ENCODE peak calls at places on chromosomes 5 and 9, in seven cellular contexts. O, Z, E, P, D, L and M are unnamed samples.
A peak's percentile ranks its signal among the peaks of the same experiment; 100 is the strongest.

GRCh38 chr5:31023105-31023504 is 170.4 kb upstream of the CDH6 start:
- DNase-seq in Z (no peak), L (peak; percentile 90), D (no peak), E (no peak), O (no peak), P (no peak), M (no peak)

GRCh38 chr5:77437194-77437593 is 54.9 kb downstream of the WDR41 start:
- DNase-seq in D (no peak), P (no peak), Z (no peak), E (no peak), L (no peak), O (no peak), M (no peak)

GRCh38 chr5:73229271-73229670 is 56.3 kb downstream of the TMEM174 start:
- DNase-seq in L (peak; percentile 67), O (no peak), Z (no peak), P (no peak), D (no peak), E (no peak), M (no peak)

GRCh38 chr9:7315116-7315515 is 484.5 kb downstream of the DMAC1 start:
- DNase-seq in L (no peak), D (no peak), O (no peak), Z (no peak), E (no peak), P (no peak), M (no peak)

GRCh38 chr5:124457901-124458300 is 288.5 kb downstream of the ZNF608 start:
- DNase-seq in Z (no peak), P (no peak), D (no peak), O (no peak), L (no peak), E (no peak), M (no peak)

GRCh38 chr5:9851458-9851857 is 221.3 kb upstream of the TAS2R1 start:
- DNase-seq in Z (no peak), P (no peak), E (no peak), D (no peak), O (no peak), L (peak; percentile 96), M (no peak)

GRCh38 chr5:53362521-53362941 is 117.9 kb upstream of the FST start:
- DNase-seq in O (no peak), E (no peak), D (no peak), L (peak; percentile 97), Z (no peak), P (peak; percentile 38), M (no peak)

GRCh38 chr9:92138157-92138959 is 23.1 kb upstream of the SPTLC1 start:
- DNase-seq in P (no peak), Z (peak; percentile 55), D (no peak), L (peak; percentile 55), O (no peak), E (peak; percentile 72), M (peak; percentile 62)

GRCh38 chr9:124707667-124708066 is 63.4 kb downstream of the NR6A1 start:
- DNase-seq in P (no peak), D (no peak), E (no peak), Z (no peak), L (no peak), O (no peak), M (no peak)

GRCh38 chr5:82560546-82560945 is 282.4 kb upstream of the RPS23 start:
- DNase-seq in P (no peak), Z (no peak), E (no peak), O (no peak), D (no peak), L (no peak), M (no peak)

GRCh38 chr5:172078726-172079345 is 72.4 kb upstream of the FBXW11 start:
- DNase-seq in O (no peak), Z (peak; percentile 62), P (no peak), D (no peak), L (no peak), E (no peak), M (no peak)

GRCh38 chr9:96080364-96080763 is 204.9 kb downstream of the ERCC6L2 start:
- DNase-seq in D (peak; percentile 58), P (peak; percentile 54), O (peak; percentile 38), Z (no peak), E (no peak), L (no peak), M (no peak)

GRCh38 chr5:36305571-36306326 is 4.0 kb upstream of the RANBP3L start:
- DNase-seq in E (peak; percentile 40), L (peak; percentile 38), Z (peak; percentile 41), P (no peak), O (peak; percentile 23), D (no peak), M (peak; percentile 71)

GRCh38 chr5:168295574-168296201 is 4.2 kb downstream of the WWC1 start:
- DNase-seq in L (peak; percentile 82), O (no peak), Z (no peak), P (no peak), E (no peak), D (peak; percentile 81), M (no peak)

GRCh38 chr9:38130724-38131123 is 61.7 kb upstream of the SHB start:
- DNase-seq in E (no peak), L (no peak), D (no peak), Z (no peak), P (no peak), O (no peak), M (peak; percentile 84)

GRCh38 chr9:82987370-82987769 is 75.6 kb downstream of the RASEF start:
- DNase-seq in L (no peak), P (no peak), E (no peak), O (no peak), Z (no peak), D (no peak), M (no peak)

GRCh38 chr9:35537898-35538297 is 48.0 kb downstream of the RUSC2 start:
- DNase-seq in Z (peak; percentile 72), P (no peak), D (no peak), O (no peak), E (no peak), L (no peak), M (no peak)

GRCh38 chr5:125295405-125295872 is 549.0 kb upstream of the ZNF608 start:
- DNase-seq in Z (no peak), D (no peak), P (no peak), L (peak; percentile 52), E (no peak), O (no peak), M (no peak)

GRCh38 chr9:120464176-120464575 is 115.8 kb downstream of the CDK5RAP2 start:
- DNase-seq in P (no peak), Z (no peak), E (no peak), L (no peak), O (no peak), D (no peak), M (no peak)

DNA sequence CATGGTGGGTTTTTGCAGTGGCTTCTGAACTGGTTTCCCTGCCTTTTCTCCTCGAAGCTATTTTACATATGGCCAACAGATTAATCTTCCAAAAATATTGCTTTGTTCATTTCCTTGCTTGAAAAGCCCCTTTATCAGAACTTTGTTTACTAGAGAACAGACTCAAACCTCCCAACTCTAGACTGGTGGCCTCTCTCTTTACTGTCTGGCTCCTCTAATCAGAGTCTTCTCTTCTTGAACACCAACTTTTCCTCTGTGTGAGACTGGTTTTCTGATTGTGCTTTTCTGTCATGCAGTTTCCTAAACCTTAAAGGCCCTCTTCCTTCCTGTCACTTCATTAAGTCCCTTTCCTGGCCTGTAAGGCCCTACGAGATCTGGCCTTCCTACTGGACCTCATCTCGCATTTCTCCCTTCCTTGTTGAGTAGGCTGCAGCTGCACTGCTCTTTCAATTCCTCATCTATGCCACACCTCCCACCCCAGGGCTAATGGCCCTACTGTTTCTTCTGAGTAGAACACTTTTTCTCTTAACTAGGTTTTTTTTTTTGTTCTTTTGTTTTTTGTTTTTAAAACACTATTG is 5.7 kb downstream of the C9orf43 start:
- DNase-seq in P (no peak), O (no peak), E (no peak), L (no peak), Z (no peak), D (no peak), M (no peak)
- TF ChIP-seq POLR2A in P (no peak), O (no peak), E (no peak), L (no peak), Z (no peak), D (no peak), M (no peak)

DNA sequence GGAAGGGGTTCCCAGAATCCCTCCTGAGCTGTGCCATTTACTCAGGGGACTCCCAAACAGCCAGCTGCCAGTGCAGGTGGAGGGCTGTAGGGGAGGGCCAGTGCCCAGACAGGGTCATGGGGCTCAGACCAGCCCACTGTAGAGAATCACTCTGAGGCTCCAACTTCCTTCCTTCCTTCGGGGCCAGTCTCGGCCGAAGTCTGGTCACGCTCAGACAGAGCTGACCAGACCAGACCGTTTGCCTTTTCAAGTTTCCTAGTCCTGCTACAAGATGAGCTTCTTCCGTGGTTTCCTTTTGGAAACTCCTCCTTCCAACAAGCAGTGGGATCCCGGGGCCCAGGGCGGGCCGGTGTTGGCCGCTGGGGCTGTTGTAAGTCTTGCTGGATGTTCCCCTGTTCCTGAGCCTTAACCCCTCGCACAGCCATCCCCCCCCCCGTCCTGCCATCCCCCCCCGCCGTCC is 52.6 kb downstream of the SAR1B start:
- DNase-seq in L (no peak), O (no peak), D (no peak), P (no peak), Z (no peak), E (no peak), M (no peak)
- TF ChIP-seq POLR2A in L (no peak), O (no peak), D (no peak), P (no peak), Z (no peak), E (no peak), M (no peak)

DNA sequence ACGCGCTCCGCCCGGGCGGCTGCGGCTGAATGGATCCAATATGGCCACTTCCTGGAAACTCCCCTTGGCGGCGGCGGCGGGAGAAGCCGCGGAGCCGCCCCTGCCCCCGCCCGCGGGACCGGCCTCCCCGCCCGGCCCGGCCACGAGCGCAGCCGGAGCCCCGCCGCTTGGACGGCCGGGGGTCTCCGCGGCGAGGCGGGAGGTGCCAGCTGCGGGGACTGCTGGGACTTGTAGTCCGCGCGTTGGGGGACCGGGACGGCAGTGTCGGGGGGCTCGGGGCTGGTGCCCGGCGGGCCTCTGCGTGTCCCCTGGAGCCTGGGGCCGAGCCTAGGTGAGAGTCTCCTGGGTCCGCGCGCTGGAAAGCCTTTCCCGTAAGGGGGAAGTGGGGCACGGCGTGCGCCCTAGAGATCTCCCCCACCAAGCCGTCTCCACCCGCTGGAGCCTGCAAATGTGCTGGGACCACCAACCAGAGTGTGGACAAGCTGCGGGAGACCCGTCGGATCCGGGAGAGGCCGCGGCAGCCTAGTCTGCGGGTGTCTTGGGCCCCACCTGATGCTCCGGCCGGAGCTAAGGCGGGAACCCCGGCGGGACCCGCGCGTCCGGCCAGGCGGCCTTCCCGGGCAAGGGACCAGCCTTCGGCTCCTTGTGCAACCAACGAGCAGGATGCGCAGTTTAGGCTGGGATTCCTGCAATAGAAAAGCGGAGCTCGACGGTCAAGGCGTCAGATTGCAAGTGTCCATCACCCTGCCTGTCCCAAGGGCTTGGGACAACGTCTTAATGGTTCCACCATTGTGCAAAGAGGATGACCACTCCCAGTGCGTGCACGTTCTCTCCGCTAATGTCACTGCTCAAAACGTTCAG is at the start of gene SEPTIN8:
- DNase-seq in L (no peak), E (peak; percentile 53), Z (peak; percentile 70), P (no peak), D (no peak), O (peak; percentile 34), M (peak; percentile 78)
- TF ChIP-seq POLR2A in L (no peak), E (no peak), Z (peak; percentile 15), P (no peak), D (no peak), O (no peak), M (peak; percentile 18)

DNA sequence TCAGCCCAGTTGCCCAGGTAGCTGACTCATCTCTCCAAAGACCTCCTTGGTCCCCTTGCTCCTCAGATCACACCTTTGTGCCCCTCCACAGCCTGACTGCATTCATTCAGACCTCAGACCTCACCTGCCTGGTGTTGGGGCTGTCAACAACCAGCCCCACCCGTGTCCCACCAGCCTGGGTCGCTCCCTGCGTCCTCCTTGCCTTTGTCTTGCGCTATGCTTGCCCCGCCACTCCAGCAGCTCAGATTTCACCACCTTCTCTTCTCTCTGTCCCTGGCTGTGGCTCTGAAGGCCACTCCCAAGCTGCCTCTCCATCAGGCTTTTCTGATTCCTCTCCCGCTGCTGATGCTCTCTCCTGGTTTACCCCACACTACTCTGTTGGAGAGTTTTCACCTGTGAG is 103.5 kb downstream of the MVB12B start:
- DNase-seq in P (no peak), E (no peak), Z (no peak), D (no peak), L (no peak), O (no peak), M (no peak)
- TF ChIP-seq POLR2A in P (no peak), E (no peak), Z (no peak), D (no peak), L (no peak), O (no peak), M (no peak)